ENCODE peak calls at places on chromosomes 4 and X, in four cellular contexts. One of them, this sample, is unnamed.

GRCh38 chrX:105190252-105190853 is 30.1 kb downstream of the TEX13A start:
- DNase-seq in lung: no peak
- DNase-seq in sigmoid colon: no peak
- DNase-seq in adrenal gland: peak; percentile 24
- DNase-seq in this sample: peak; percentile 24

GRCh38 chrX:19794690-19795089 is 92.7 kb downstream of the SH3KBP1 start:
- DNase-seq in lung: no peak
- DNase-seq in sigmoid colon: no peak
- DNase-seq in adrenal gland: no peak
- DNase-seq in this sample: no peak

GRCh38 chr4:158873795-158874359 is 105.1 kb downstream of the FNIP2 start:
- DNase-seq in lung: no peak
- DNase-seq in sigmoid colon: no peak
- DNase-seq in adrenal gland: no peak
- DNase-seq in this sample: peak; percentile 34

GRCh38 chrX:6021316-6022091 is 207.2 kb downstream of the NLGN4X start:
- DNase-seq in lung: peak; percentile 31
- DNase-seq in sigmoid colon: no peak
- DNase-seq in adrenal gland: peak; percentile 20
- DNase-seq in this sample: peak; percentile 31

GRCh38 chrX:41010188-41010846 is 74.9 kb upstream of the USP9X start:
- DNase-seq in lung: peak; percentile 82
- DNase-seq in sigmoid colon: peak; percentile 89
- DNase-seq in adrenal gland: peak; percentile 78
- DNase-seq in this sample: peak; percentile 91

GRCh38 chr4:823093-823760 is 2.7 kb downstream of the CPLX1 start:
- DNase-seq in lung: no peak
- DNase-seq in sigmoid colon: peak; percentile 58
- DNase-seq in adrenal gland: no peak
- DNase-seq in this sample: peak; percentile 51

GRCh38 chrX:28659269-28659668 is 72.0 kb downstream of the IL1RAPL1 start:
- DNase-seq in lung: no peak
- DNase-seq in sigmoid colon: no peak
- DNase-seq in adrenal gland: no peak
- DNase-seq in this sample: peak; percentile 23

GRCh38 chr4:159296061-159296460 is 193.2 kb downstream of the RAPGEF2 start:
- DNase-seq in lung: no peak
- DNase-seq in sigmoid colon: no peak
- DNase-seq in adrenal gland: no peak
- DNase-seq in this sample: no peak

GRCh38 chr4:46392421-46392820 is 2.5 kb upstream of the GABRA2 start:
- DNase-seq in lung: no peak
- DNase-seq in sigmoid colon: no peak
- DNase-seq in adrenal gland: no peak
- DNase-seq in this sample: peak; percentile 15

GRCh38 chrX:72297953-72298730 is 7.6 kb downstream of the CITED1 start:
- DNase-seq in lung: peak; percentile 28
- DNase-seq in sigmoid colon: no peak
- DNase-seq in adrenal gland: no peak
- DNase-seq in this sample: peak; percentile 23

GRCh38 chr4:66906314-66906713 is 639.0 kb downstream of the CENPC start:
- DNase-seq in lung: no peak
- DNase-seq in sigmoid colon: no peak
- DNase-seq in adrenal gland: no peak
- DNase-seq in this sample: no peak

GRCh38 chr4:7226993-7227392 is 34.7 kb downstream of the SORCS2 start:
- DNase-seq in lung: peak; percentile 75
- DNase-seq in sigmoid colon: no peak
- DNase-seq in adrenal gland: no peak
- DNase-seq in this sample: no peak

GRCh38 chr4:27154706-27155105 is 294.1 kb downstream of the STIM2 start:
- DNase-seq in lung: no peak
- DNase-seq in sigmoid colon: no peak
- DNase-seq in adrenal gland: no peak
- DNase-seq in this sample: peak; percentile 89

GRCh38 chr4:156443488-156443887 is 489.8 kb upstream of the CTSO start:
- DNase-seq in lung: no peak
- DNase-seq in sigmoid colon: no peak
- DNase-seq in adrenal gland: no peak
- DNase-seq in this sample: no peak

GRCh38 chr4:99205104-99205979 is 13.7 kb downstream of the ADH6 start:
- DNase-seq in lung: no peak
- DNase-seq in sigmoid colon: no peak
- DNase-seq in adrenal gland: no peak
- DNase-seq in this sample: no peak

GRCh38 chr4:141697116-141697515 is 60.7 kb downstream of the IL15 start:
- DNase-seq in lung: no peak
- DNase-seq in sigmoid colon: no peak
- DNase-seq in adrenal gland: no peak
- DNase-seq in this sample: no peak

GRCh38 chr4:25769251-25769650 is 93.5 kb downstream of the SEL1L3 start:
- DNase-seq in lung: no peak
- DNase-seq in sigmoid colon: no peak
- DNase-seq in adrenal gland: no peak
- DNase-seq in this sample: peak; percentile 92

GRCh38 chr4:128384091-128384520 is 96.5 kb upstream of the PGRMC2 start:
- DNase-seq in lung: no peak
- DNase-seq in sigmoid colon: no peak
- DNase-seq in adrenal gland: no peak
- DNase-seq in this sample: no peak
- H3K27ac ChIP-seq in lung: no peak overlapping the region
- H3K27ac ChIP-seq in sigmoid colon: peak overlapping the region; percentile 82
- H3K27ac ChIP-seq in adrenal gland: no peak overlapping the region
- H3K27ac ChIP-seq in this sample: peak overlapping the region; percentile 48

GRCh38 chr4:176840166-176840565 is 47.4 kb upstream of the VEGFC start:
- DNase-seq in lung: no peak
- DNase-seq in sigmoid colon: no peak
- DNase-seq in adrenal gland: no peak
- DNase-seq in this sample: peak; percentile 12
- H3K27ac ChIP-seq in lung: no peak overlapping the region
- H3K27ac ChIP-seq in sigmoid colon: no peak overlapping the region
- H3K27ac ChIP-seq in adrenal gland: no peak overlapping the region
- H3K27ac ChIP-seq in this sample: no peak overlapping the region

DNA sequence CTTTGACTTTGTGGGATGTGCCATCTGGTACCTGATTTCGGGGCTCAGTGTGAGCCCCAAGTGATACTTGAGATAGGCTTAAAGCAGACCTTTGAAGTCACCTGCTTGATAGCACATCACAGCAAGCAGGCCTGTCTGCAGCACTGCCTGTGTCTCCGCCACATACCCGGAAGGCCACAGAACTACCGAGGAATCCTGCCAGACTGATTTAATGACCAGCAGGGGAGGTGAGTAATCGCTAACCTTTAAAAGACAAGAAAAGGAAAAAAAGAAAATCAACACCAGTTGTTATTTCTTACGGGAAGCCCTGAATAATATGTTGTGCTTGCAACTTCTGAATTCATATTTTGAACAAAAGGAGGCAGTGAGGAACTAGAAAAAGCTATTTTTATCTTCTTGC is 6.8 kb downstream of the PTCHD1 start:
- DNase-seq in lung: no peak
- DNase-seq in sigmoid colon: no peak
- DNase-seq in adrenal gland: no peak
- DNase-seq in this sample: no peak
- H3K27ac ChIP-seq in lung: no peak overlapping the region
- H3K27ac ChIP-seq in sigmoid colon: peak overlapping the region; percentile 24
- H3K27ac ChIP-seq in adrenal gland: no peak overlapping the region
- H3K27ac ChIP-seq in this sample: no peak overlapping the region

GRCh38 chrX:69389221-69389620 is 114.9 kb upstream of the NALF2 start:
- DNase-seq in lung: no peak
- DNase-seq in sigmoid colon: no peak
- DNase-seq in adrenal gland: no peak
- DNase-seq in this sample: no peak

GRCh38 chrX:69387559-69388487 is 116.3 kb upstream of the NALF2 start:
- DNase-seq in lung: peak; percentile 32
- DNase-seq in sigmoid colon: no peak
- DNase-seq in adrenal gland: peak; percentile 35
- DNase-seq in this sample: peak; percentile 62

GRCh38 chrX:69386681-69387080 is 117.4 kb upstream of the NALF2 start:
- DNase-seq in lung: no peak
- DNase-seq in sigmoid colon: no peak
- DNase-seq in adrenal gland: no peak
- DNase-seq in this sample: no peak

DNA sequence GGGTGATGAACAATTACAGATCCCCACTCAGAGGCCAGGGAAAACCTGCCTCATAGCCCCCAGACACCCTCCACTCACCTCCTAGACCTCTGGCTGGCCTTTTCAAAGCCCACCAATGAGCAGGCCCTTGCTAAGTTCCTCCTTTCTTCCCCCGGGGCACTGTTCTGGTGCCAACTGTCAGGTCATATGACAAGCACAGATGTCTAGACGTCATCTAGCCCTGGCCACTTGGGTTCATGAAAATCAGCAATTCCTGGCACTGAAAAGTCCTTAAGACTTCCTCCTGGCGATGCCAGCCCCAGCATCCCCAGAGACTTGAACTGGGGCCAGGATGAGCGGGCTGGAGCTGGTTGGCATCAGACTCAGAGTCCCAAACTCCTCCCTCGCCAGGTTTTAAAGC is 115.6 kb upstream of the NALF2 start:
- DNase-seq in lung: no peak
- DNase-seq in sigmoid colon: no peak
- DNase-seq in adrenal gland: no peak
- DNase-seq in this sample: no peak
- H3K27ac ChIP-seq in lung: no peak overlapping the region
- H3K27ac ChIP-seq in sigmoid colon: no peak overlapping the region
- H3K27ac ChIP-seq in adrenal gland: no peak overlapping the region
- H3K27ac ChIP-seq in this sample: no peak overlapping the region

GRCh38 chrX:7065473-7065872 is 82.0 kb upstream of the STS start:
- DNase-seq in lung: no peak
- DNase-seq in sigmoid colon: no peak
- DNase-seq in adrenal gland: no peak
- DNase-seq in this sample: no peak

GRCh38 chrX:7071390-7071789 is 76.1 kb upstream of the STS start:
- DNase-seq in lung: no peak
- DNase-seq in sigmoid colon: no peak
- DNase-seq in adrenal gland: no peak
- DNase-seq in this sample: no peak

GRCh38 chrX:7069556-7069955 is 78.0 kb upstream of the STS start:
- DNase-seq in lung: no peak
- DNase-seq in sigmoid colon: no peak
- DNase-seq in adrenal gland: no peak
- DNase-seq in this sample: no peak

GRCh38 chrX:7068939-7069367 is 78.6 kb upstream of the STS start:
- DNase-seq in lung: no peak
- DNase-seq in sigmoid colon: no peak
- DNase-seq in adrenal gland: no peak
- DNase-seq in this sample: peak; percentile 25

GRCh38 chrX:7067266-7067665 is 80.2 kb upstream of the STS start:
- DNase-seq in lung: no peak
- DNase-seq in sigmoid colon: no peak
- DNase-seq in adrenal gland: no peak
- DNase-seq in this sample: no peak
- H3K27ac ChIP-seq in lung: no peak overlapping the region
- H3K27ac ChIP-seq in sigmoid colon: no peak overlapping the region
- H3K27ac ChIP-seq in adrenal gland: no peak overlapping the region
- H3K27ac ChIP-seq in this sample: no peak overlapping the region

DNA sequence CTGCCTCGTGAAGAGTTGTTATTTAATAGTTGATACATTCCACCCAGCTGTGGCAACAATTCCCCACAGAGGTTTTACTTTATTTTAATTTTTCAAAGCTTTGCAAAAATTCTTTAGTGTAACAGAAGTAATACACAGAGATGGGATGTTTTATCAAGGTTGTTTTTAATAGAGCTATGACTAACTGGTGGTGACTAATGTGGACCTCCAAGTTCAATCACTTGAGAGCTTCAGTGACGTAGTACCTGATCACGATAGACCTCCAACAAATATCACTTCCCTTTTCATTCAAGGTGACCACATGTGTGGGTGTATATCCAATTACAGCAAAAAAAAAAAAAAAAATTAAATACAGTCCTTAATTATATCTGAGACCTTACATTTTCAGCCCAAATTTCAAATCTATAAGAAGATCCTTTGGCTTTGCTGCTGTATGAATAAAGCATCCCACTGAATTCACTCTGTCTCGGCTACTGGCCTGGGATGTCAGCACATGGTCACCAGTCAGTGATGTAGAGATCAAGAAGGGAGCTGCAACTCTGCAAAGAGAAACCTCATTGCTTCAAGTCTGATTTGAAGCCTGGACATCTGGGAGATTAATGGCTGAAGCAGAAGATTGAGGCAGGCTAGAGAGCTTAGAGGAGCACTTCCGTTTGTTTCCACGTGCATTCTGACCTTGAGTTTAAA is 346.0 kb upstream of the NOCT start:
- DNase-seq in lung: no peak
- DNase-seq in sigmoid colon: no peak
- DNase-seq in adrenal gland: no peak
- DNase-seq in this sample: peak; percentile 11
- H3K27ac ChIP-seq in lung: no peak overlapping the region
- H3K27ac ChIP-seq in sigmoid colon: no peak overlapping the region
- H3K27ac ChIP-seq in adrenal gland: no peak overlapping the region
- H3K27ac ChIP-seq in this sample: peak overlapping the region; percentile 89

GRCh38 chrX:134174273-134174660 is 62.7 kb upstream of the CCDC160 start:
- DNase-seq in lung: no peak
- DNase-seq in sigmoid colon: no peak
- DNase-seq in adrenal gland: no peak
- DNase-seq in this sample: no peak

GRCh38 chrX:134173541-134174272 is 63.3 kb upstream of the CCDC160 start:
- DNase-seq in lung: no peak
- DNase-seq in sigmoid colon: no peak
- DNase-seq in adrenal gland: no peak
- DNase-seq in this sample: no peak

GRCh38 chrX:134172588-134173259 is 64.3 kb upstream of the CCDC160 start:
- DNase-seq in lung: no peak
- DNase-seq in sigmoid colon: no peak
- DNase-seq in adrenal gland: peak; percentile 25
- DNase-seq in this sample: peak; percentile 3

GRCh38 chrX:134177527-134177926 is 59.5 kb upstream of the CCDC160 start:
- DNase-seq in lung: no peak
- DNase-seq in sigmoid colon: no peak
- DNase-seq in adrenal gland: no peak
- DNase-seq in this sample: no peak

DNA sequence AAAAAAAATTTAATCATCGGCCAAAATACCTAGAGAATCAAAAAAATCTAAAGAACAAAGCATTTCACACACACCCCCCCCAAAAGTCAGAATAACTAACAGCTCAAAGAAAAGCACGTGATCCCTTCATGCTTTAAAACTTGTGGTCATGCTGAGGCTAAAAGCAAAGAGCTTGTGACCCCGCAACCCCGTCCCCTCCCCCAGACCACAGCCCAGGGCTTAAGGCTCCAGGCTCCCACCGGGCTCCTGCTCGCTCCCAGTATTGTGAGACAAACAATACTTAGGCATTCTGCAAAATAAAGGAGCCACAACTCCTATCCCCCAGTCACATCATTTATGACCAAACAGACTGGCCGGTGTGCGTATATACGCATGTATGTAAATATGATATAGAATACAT is 62.1 kb upstream of the CCDC160 start:
- DNase-seq in lung: no peak
- DNase-seq in sigmoid colon: no peak
- DNase-seq in adrenal gland: no peak
- DNase-seq in this sample: no peak
- H3K27ac ChIP-seq in lung: no peak overlapping the region
- H3K27ac ChIP-seq in sigmoid colon: no peak overlapping the region
- H3K27ac ChIP-seq in adrenal gland: no peak overlapping the region
- H3K27ac ChIP-seq in this sample: no peak overlapping the region